ENCODE peak calls at places on chromosomes 1 and 21, in seven cellular contexts. A is cardiac muscle cell; P is HepG2; J is CD4-positive, alpha-beta memory T cell; B is stomach; I is lung; Q is aorta. H is an unnamed sample.
A peak's percentile ranks its signal among the peaks of the same experiment; 100 is the strongest.

GRCh38 chr1:86645866-86646647 is 58.3 kb upstream of the SH3GLB1 start:
- DNase-seq in Q (no peak), I (no peak), P (no peak), B (no peak), A (no peak), J (no peak), H (no peak)

GRCh38 chr21:27779604-27780003 is 812.7 kb upstream of the ADAMTS5 start:
- DNase-seq in Q (no peak), J (no peak), A (no peak), I (no peak), B (no peak), P (no peak), H (peak; percentile 45)

GRCh38 chr1:108715932-108716331 is 3.2 kb downstream of the FNDC7 start:
- DNase-seq in Q (no peak), J (no peak), A (no peak), B (no peak), I (no peak), P (no peak), H (no peak)

GRCh38 chr1:6245086-6245868 is 1.3 kb downstream of the HES3 start:
- DNase-seq in J (peak; percentile 75), B (peak; percentile 83), I (peak; percentile 76), Q (peak; percentile 94), A (peak; percentile 92), P (peak; percentile 46), H (peak; percentile 73)

GRCh38 chr1:212613440-212614335 is 5.1 kb downstream of the ATF3 start:
- DNase-seq in I (no peak), J (no peak), Q (no peak), P (no peak), B (no peak), A (no peak), H (no peak)

GRCh38 chr1:7616076-7616833 is 154.8 kb upstream of the VAMP3 start:
- DNase-seq in A (peak; percentile 90), B (peak; percentile 52), Q (peak; percentile 81), J (peak; percentile 2), I (peak; percentile 36), P (peak; percentile 5), H (peak; percentile 18)

GRCh38 chr21:36784942-36785341 is 86.0 kb downstream of the SIM2 start:
- DNase-seq in I (no peak), Q (no peak), P (no peak), A (no peak), B (no peak), J (no peak), H (no peak)

GRCh38 chr1:68331117-68331865 is 99.0 kb upstream of the WLS start:
- DNase-seq in A (no peak), I (no peak), Q (no peak), P (no peak), J (no peak), B (no peak), H (no peak)

GRCh38 chr1:223670458-223671159 is 5.1 kb upstream of the CAPN8 start:
- DNase-seq in P (peak; percentile 31), A (peak; percentile 82), I (peak; percentile 38), B (peak; percentile 61), J (no peak), Q (no peak), H (peak; percentile 54)

GRCh38 chr1:94799201-94799600 is 21.0 kb upstream of the SLC44A3 start:
- DNase-seq in J (no peak), P (peak; percentile 68), A (no peak), Q (no peak), B (no peak), I (no peak), H (no peak)

DNA sequence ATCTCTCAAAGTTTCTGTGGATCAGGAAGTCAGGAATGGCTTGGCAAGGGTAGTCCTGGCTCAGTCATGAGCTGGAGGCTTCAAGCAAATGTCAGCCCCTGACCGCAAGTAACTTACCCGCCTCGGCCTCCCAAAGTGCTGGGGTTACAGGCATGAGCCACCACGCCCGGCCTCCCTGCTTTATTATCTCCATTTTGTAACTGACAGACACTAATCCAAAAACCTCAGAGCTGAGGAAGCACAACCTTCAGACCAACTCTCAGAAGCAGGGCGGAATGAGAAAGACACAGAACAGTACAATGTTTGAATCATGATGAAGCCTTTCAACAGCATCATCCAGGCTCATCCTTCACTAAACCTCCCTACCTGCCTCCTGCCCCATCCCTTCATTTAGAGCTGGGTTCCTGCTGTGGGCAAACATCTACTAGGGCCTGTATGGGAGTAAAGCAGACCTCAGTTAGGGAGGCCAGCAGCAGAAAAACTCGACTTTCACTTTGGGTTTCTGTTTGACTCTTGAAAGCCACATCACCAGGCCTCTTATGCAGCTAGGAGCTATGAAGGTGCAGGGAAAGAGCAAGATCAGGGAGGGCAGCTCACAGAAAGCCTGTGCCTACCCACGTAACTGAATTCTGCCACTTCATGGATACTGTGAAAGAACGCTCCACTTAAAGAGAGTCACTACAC is 84.4 kb upstream of the RAB4A start:
- DNase-seq in B (no peak), P (no peak), A (no peak), Q (no peak), J (no peak), I (no peak), H (peak; percentile 27)
- H3K9me3 ChIP-seq in B (no peaks in the 10 kb centered on the region), P (no peaks in the 10 kb centered on the region), A (no peaks in the 10 kb centered on the region), Q (no peaks in the 10 kb centered on the region), J (no peaks in the 10 kb centered on the region), I (no peaks in the 10 kb centered on the region), H (no peaks in the 10 kb centered on the region)

GRCh38 chr1:61139324-61140055 is 57.1 kb downstream of the NFIA start:
- DNase-seq in I (no peak), P (peak; percentile 29), B (no peak), A (no peak), Q (no peak), J (no peak), H (no peak)
- H3K4me3 ChIP-seq in I (no peak overlapping the region), P (no peak overlapping the region), B (no peak overlapping the region), A (no peak overlapping the region), Q (no peak overlapping the region), J (no peak overlapping the region), H (no peak overlapping the region)

GRCh38 chr21:42463861-42464515 is 32.0 kb downstream of the RSPH1 start:
- DNase-seq in Q (no peak), P (peak; percentile 10), I (peak; percentile 55), A (no peak), J (peak; percentile 69), B (peak; percentile 73), H (peak; percentile 74)
- H3K4me1 ChIP-seq in Q (no peaks in the 10 kb centered on the region), P (peaks cover 7% of the 10 kb centered on the region), I (no peaks in the 10 kb centered on the region), A (no peaks in the 10 kb centered on the region), J (peaks cover 48% of the 10 kb centered on the region), B (peaks cover 86% of the 10 kb centered on the region), H (peaks cover 26% of the 10 kb centered on the region)

GRCh38 chr1:233791750-233792149 is 112.7 kb upstream of the SLC35F3 start:
- DNase-seq in I (no peak), B (no peak), A (no peak), J (no peak), P (no peak), Q (no peak), H (peak; percentile 10)

GRCh38 chr1:233791372-233791703 is 113.1 kb upstream of the SLC35F3 start:
- DNase-seq in B (no peak), A (no peak), J (no peak), P (no peak), Q (no peak), I (no peak), H (no peak)

GRCh38 chr1:233790662-233791371 is 113.7 kb upstream of the SLC35F3 start:
- DNase-seq in A (peak; percentile 73), B (peak; percentile 28), P (peak; percentile 43), I (no peak), J (peak; percentile 28), Q (no peak), H (peak; percentile 61)

GRCh38 chr1:233796146-233796798 is 108.2 kb upstream of the SLC35F3 start:
- DNase-seq in J (no peak), B (no peak), I (no peak), Q (no peak), A (no peak), P (no peak), H (no peak)

DNA sequence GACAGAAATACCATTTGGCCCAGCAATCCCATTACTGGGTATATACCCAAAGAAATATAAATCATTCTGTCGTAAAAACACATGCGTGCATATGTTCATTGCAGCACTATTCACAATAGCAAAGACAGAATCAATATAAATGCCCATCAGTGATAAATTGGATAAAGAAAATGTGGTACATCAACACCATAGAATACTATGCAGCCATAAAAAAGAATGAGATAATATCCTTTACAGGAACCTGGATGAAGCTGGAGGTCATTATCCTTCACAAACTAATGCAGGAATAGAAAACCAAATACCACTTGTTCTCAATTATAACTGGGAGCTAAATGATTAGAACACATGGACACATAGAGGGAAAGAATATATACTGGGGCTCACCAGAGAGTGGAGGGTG is 109.6 kb upstream of the SLC35F3 start:
- DNase-seq in I (no peak), J (no peak), A (no peak), P (no peak), B (no peak), Q (no peak), H (no peak)
- H3K9me3 ChIP-seq in I (no peaks in the 10 kb centered on the region), J (no peaks in the 10 kb centered on the region), A (no peaks in the 10 kb centered on the region), P (no peaks in the 10 kb centered on the region), B (no peaks in the 10 kb centered on the region), Q (peaks cover 3% of the 10 kb centered on the region), H (no peaks in the 10 kb centered on the region)

DNA sequence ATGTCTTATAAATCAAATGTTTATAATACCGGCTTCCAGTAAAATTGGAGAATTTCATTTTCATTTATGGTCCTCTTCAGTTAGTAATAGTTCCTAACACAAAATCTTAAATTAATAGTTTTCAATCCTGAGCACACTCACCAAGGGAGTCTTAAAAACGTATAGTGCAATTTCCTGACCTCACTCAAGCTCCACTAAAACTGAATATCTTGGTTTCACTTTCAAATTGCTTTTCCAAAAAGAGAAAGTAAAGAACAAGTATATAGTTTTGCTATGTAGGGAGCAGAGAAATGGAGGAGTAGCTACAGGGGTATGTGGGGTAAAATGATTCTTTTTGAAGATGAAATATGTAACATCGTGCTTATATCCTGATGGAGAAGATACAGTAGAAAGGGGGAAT is 398.6 kb downstream of the PLPP3 start:
- DNase-seq in I (no peak), A (no peak), B (no peak), P (no peak), J (no peak), Q (no peak), H (peak; percentile 38)
- H3K4me3 ChIP-seq in I (no peak overlapping the region), A (no peak overlapping the region), B (no peak overlapping the region), P (no peak overlapping the region), J (no peak overlapping the region), Q (peak overlapping the region; percentile 26), H (no peak overlapping the region)